ENCODE peak calls at places on chromosomes 1 and 21, in seven cellular contexts. J is transverse colon; F is hepatocyte; K is CD8-positive, alpha-beta T cell; E is OCI-LY7; C is pancreas; O is ovary. W is an unnamed sample.

GRCh38 chr1:12436345-12436658 is 181.7 kb downstream of the DHRS3 start:
- DNase-seq in C (no peak), O (no peak), K (no peak), E (no peak), F (no peak), J (no peak), W (no peak)

GRCh38 chr1:64933296-64934070 is 32.9 kb downstream of the JAK1 start:
- DNase-seq in C (no peak), J (no peak), E (peak), O (no peak), F (no peak), K (peak), W (no peak)

GRCh38 chr1:22444856-22445255 is 6.8 kb upstream of the ZBTB40 start:
- DNase-seq in C (no peak), K (no peak), O (no peak), F (no peak), E (no peak), J (no peak), W (no peak)

GRCh38 chr1:183635112-183635605 is 424 bp downstream of the ARPC5 start:
- DNase-seq in J (peak), E (peak), O (peak), F (peak), K (peak), C (peak), W (peak)

GRCh38 chr1:115166531-115167091 is 77.3 kb upstream of the TSPAN2 start:
- DNase-seq in O (no peak), J (no peak), C (no peak), K (no peak), E (no peak), F (no peak), W (peak)

GRCh38 chr1:231590453-231591198 is 36.0 kb upstream of the DISC1 start:
- DNase-seq in O (peak), F (peak), J (peak), C (no peak), K (peak), E (peak), W (peak)

GRCh38 chr1:89834078-89834704 is 13.4 kb downstream of the LRRC8D start:
- DNase-seq in O (no peak), C (no peak), K (no peak), F (no peak), E (no peak), J (no peak), W (no peak)

GRCh38 chr1:159867322-159868064 is 5.0 kb upstream of the VSIG8 start:
- DNase-seq in J (peak), O (peak), F (peak), C (peak), K (no peak), E (no peak), W (peak)

GRCh38 chr1:100036718-100037664 is 67.2 kb downstream of the SLC35A3 start:
- DNase-seq in K (no peak), O (no peak), F (peak), C (no peak), E (peak), J (peak), W (peak)

GRCh38 chr1:39886757-39887231 is 3.5 kb upstream of the TRIT1 start:
- DNase-seq in E (no peak), F (no peak), C (no peak), K (no peak), J (no peak), O (no peak), W (peak)

GRCh38 chr1:16112558-16113555 is 39.4 kb upstream of the FAM131C start:
- DNase-seq in O (peak), J (no peak), K (no peak), E (no peak), F (peak), C (peak), W (peak)

GRCh38 chr1:24745711-24746582 is 700 bp downstream of the CLIC4 start:
- DNase-seq in K (peak), F (peak), E (peak), C (no peak), O (peak), J (peak), W (peak)

GRCh38 chr1:210310562-210310961 is 18.1 kb upstream of the HHAT start:
- DNase-seq in F (no peak), E (no peak), O (no peak), K (no peak), C (no peak), J (no peak), W (no peak)

GRCh38 chr1:119947468-119947867 is 51.2 kb upstream of the ADAM30 start:
- DNase-seq in K (no peak), E (no peak), C (no peak), O (no peak), F (no peak), J (no peak), W (no peak)

GRCh38 chr1:117110774-117111173 is 10.8 kb downstream of the TRIM45 start:
- DNase-seq in K (no peak), E (no peak), J (no peak), C (no peak), F (no peak), O (no peak), W (no peak)

GRCh38 chr1:83500987-83501591 is 497.8 kb downstream of the TTLL7 start:
- DNase-seq in K (no peak), C (no peak), E (no peak), J (no peak), F (peak), O (no peak), W (no peak)

GRCh38 chr1:3614755-3615742 is 3.7 kb upstream of the MEGF6 start:
- DNase-seq in K (peak), J (no peak), O (no peak), F (peak), C (peak), E (peak), W (no peak)

GRCh38 chr1:244969355-244970235 is 105.3 kb upstream of the HNRNPU start:
- DNase-seq in O (peak), J (peak), C (peak), E (peak), F (peak), K (peak), W (peak)

GRCh38 chr1:169090308-169090899 is 16.1 kb upstream of the ATP1B1 start:
- DNase-seq in J (no peak), E (no peak), K (no peak), C (no peak), O (no peak), F (no peak), W (no peak)

GRCh38 chr1:22159858-22160257 is 17.0 kb upstream of the WNT4 start:
- DNase-seq in K (no peak), C (no peak), F (no peak), J (no peak), O (peak), E (no peak), W (no peak)

GRCh38 chr1:231665046-231665445 is 38.5 kb downstream of the DISC1 start:
- DNase-seq in C (no peak), E (no peak), F (no peak), O (no peak), J (no peak), K (no peak), W (no peak)

GRCh38 chr1:116476321-116476720 is 94.5 kb downstream of the CD58 start:
- DNase-seq in J (peak), O (no peak), F (peak), K (no peak), E (no peak), C (no peak), W (no peak)

GRCh38 chr21:45364464-45365185 is 40.3 kb upstream of the COL18A1 start:
- DNase-seq in F (no peak), O (no peak), E (no peak), K (no peak), C (peak), J (no peak), W (peak)

GRCh38 chr1:102234753-102235359 is 238.1 kb upstream of the OLFM3 start:
- DNase-seq in C (peak), K (no peak), J (no peak), E (no peak), O (no peak), F (no peak), W (no peak)

GRCh38 chr21:17512245-17513213 is at the start of gene CXADR:
- DNase-seq in O (peak), C (peak), J (peak), K (peak), E (peak), F (peak), W (peak)

GRCh38 chr1:49160677-49161076 is 384.0 kb upstream of the BEND5 start:
- DNase-seq in O (no peak), J (no peak), F (no peak), E (no peak), C (no peak), K (no peak), W (no peak)

GRCh38 chr1:205809942-205810345 is 3.1 kb downstream of the SLC41A1 start:
- DNase-seq in K (no peak), C (no peak), E (no peak), J (no peak), O (no peak), F (no peak), W (no peak)

GRCh38 chr1:94705755-94706154 is 114.4 kb upstream of the SLC44A3 start:
- DNase-seq in K (no peak), J (no peak), C (no peak), O (no peak), F (no peak), E (no peak), W (no peak)

GRCh38 chr21:30718239-30718909 is at the start of gene KRTAP21-3:
- DNase-seq in O (no peak), C (no peak), K (no peak), E (no peak), F (peak), J (no peak), W (no peak)

GRCh38 chr1:116537439-116537838 is 33.4 kb downstream of the CD58 start:
- DNase-seq in C (no peak), E (no peak), J (no peak), F (peak), O (no peak), K (no peak), W (peak)

GRCh38 chr1:205240118-205240517 is 12.4 kb downstream of the TMCC2 start:
- DNase-seq in E (no peak), C (peak), J (no peak), K (no peak), O (peak), F (no peak), W (no peak)

GRCh38 chr1:218488986-218489385 is 143.8 kb downstream of the TGFB2 start:
- DNase-seq in E (no peak), J (no peak), O (no peak), C (no peak), F (no peak), K (no peak), W (peak)

GRCh38 chr1:198520524-198521254 is 19.8 kb downstream of the ATP6V1G3 start:
- DNase-seq in K (no peak), F (no peak), E (no peak), J (no peak), O (no peak), C (no peak), W (no peak)

GRCh38 chr1:198528376-198528775 is 12.1 kb downstream of the ATP6V1G3 start:
- DNase-seq in J (no peak), C (no peak), O (no peak), F (no peak), K (no peak), E (no peak), W (no peak)

GRCh38 chr1:198517623-198518022 is 22.9 kb downstream of the ATP6V1G3 start:
- DNase-seq in E (no peak), F (no peak), O (no peak), K (no peak), C (no peak), J (no peak), W (no peak)

GRCh38 chr1:198519639-198520501 is 20.6 kb downstream of the ATP6V1G3 start:
- DNase-seq in F (no peak), E (no peak), J (no peak), O (no peak), C (no peak), K (no peak), W (peak)

GRCh38 chr1:198523183-198523942 is 17.1 kb downstream of the ATP6V1G3 start:
- DNase-seq in E (peak), K (no peak), C (no peak), F (no peak), J (no peak), O (no peak), W (no peak)
- H3K4me3 ChIP-seq in E (no peak), K (peak), C (no peak), F (no peak), J (no peak), O (no peak), W (no peak)

GRCh38 chr1:77954521-77954920 is 24.4 kb downstream of the FUBP1 start:
- DNase-seq in C (no peak), E (no peak), O (no peak), J (no peak), F (no peak), K (no peak), W (no peak)
- TF ChIP-seq CTCF in C (no peak), E (no peak), O (no peak), J (no peak), F (no peak), K (no peak), W (no peak)

GRCh38 chr1:149846600-149847466 is 52.5 kb upstream of the BOLA1 start:
- DNase-seq in J (no peak), F (no peak), O (no peak), C (no peak), E (peak), K (no peak), W (no peak)

GRCh38 chr1:149849947-149850360 is 49.4 kb upstream of the BOLA1 start:
- DNase-seq in C (no peak), O (no peak), F (peak), E (peak), J (no peak), K (peak), W (peak)

GRCh38 chr1:149848811-149849210 is 50.6 kb upstream of the BOLA1 start:
- DNase-seq in O (no peak), C (no peak), J (no peak), F (no peak), K (no peak), E (peak), W (no peak)

GRCh38 chr1:149849246-149849946 is 50.0 kb upstream of the BOLA1 start:
- DNase-seq in K (no peak), O (no peak), F (no peak), C (no peak), J (no peak), E (peak), W (peak)

DNA sequence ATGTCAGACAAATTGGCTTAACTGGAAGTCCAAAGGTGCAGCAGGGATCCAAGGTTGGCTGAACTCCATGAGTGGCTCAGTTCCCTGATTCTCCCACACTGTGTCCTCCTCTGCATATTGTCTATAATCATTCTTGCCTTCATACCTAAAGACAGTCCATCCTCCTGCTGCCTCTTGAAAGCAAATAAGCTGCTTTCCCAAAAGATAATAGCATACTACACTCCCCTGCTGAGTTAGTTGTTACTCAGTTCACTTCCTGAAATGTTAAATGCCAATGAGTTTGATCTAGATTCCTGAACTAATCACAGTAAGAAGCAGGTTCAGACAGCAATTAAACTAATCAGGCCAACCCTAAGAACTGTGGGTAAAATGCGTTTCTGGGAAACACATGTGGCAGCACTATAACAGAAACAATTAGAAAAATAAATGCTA is 51.0 kb upstream of the BOLA1 start:
- DNase-seq in K (no peak), O (peak), C (no peak), F (peak), J (no peak), E (peak), W (no peak)
- H3K27ac ChIP-seq in K (no peak), O (no peak), C (no peak), F (peak), J (no peak), E (peak), W (peak)

GRCh38 chr1:178278135-178278534 is 184.2 kb downstream of the RASAL2 start:
- DNase-seq in E (no peak), O (no peak), J (no peak), C (no peak), K (no peak), F (peak), W (no peak)

GRCh38 chr1:178279287-178279686 is 185.4 kb downstream of the RASAL2 start:
- DNase-seq in E (no peak), O (no peak), J (no peak), F (no peak), C (no peak), K (no peak), W (no peak)

GRCh38 chr1:178282949-178283367 is 189.1 kb downstream of the RASAL2 start:
- DNase-seq in J (no peak), K (no peak), C (no peak), O (no peak), E (no peak), F (peak), W (peak)

GRCh38 chr1:178283409-178283808 is 189.5 kb downstream of the RASAL2 start:
- DNase-seq in C (no peak), O (no peak), K (no peak), E (no peak), J (no peak), F (no peak), W (no peak)

GRCh38 chr1:178284059-178284458 is 190.2 kb downstream of the RASAL2 start:
- DNase-seq in F (no peak), O (no peak), K (no peak), E (no peak), C (no peak), J (no peak), W (no peak)
- H3K4me3 ChIP-seq in F (no peak), O (no peak), K (no peak), E (no peak), C (no peak), J (no peak), W (no peak)

DNA sequence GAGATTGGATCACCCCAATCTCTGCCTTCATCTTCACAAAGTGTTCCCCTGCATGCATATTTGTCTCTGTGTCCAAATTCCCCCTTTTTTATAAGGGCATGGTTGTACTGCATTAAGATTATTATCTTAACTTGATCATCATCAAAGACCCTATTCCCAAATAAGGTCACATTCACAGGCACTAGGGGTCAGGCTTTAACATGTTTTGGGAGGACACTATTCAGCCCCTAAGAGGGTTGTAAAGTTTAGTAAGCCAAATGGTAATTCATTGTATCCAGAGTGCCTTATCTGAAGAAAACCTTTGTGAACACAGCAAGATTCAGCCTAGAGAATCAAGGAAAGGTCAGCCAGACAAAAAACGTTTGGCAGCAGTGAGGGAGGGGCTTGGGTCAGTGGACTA is 317.6 kb upstream of the PLD5 start:
- DNase-seq in C (no peak), E (no peak), J (no peak), O (no peak), F (no peak), K (no peak), W (no peak)
- TF ChIP-seq CTCF in C (no peak), E (no peak), J (no peak), O (no peak), F (no peak), K (no peak), W (no peak)

DNA sequence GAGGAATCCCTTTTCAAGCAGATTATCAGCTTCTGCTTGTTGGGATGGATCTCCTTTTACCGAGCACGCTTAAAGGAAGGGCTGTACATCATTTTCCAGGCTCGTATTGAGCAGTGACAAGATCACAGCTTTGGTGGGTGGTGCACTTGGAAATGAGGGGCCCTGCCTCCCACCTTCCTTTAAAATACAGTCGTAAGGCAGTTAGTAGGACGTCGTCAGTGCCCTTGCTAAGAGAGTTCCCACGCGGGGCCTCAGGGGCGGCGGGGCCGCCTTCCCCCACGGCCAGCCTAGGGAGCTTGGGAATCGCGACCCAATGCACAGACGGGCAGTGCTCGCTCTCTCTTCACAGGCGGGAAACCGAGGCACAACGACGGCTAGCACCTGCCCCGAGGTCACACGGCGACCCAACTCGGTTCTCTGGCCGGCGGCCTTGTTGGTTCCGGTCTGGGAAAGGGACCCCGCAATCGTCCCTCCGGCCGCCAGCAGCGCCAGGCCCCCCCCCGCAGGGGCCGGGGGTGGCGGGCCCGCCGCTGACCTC is 58.6 kb downstream of the H3-3A start:
- DNase-seq in C (no peak), K (no peak), F (no peak), O (no peak), J (no peak), E (no peak), W (no peak)
- H3K27ac ChIP-seq in C (no peak), K (peak), F (peak), O (no peak), J (peak), E (peak), W (no peak)

GRCh38 chr1:167803358-167804217 is 81.8 kb downstream of the MPZL1 start:
- DNase-seq in C (peak), E (peak), K (peak), J (peak), O (peak), F (peak), W (peak)
- H3K4me3 ChIP-seq in C (no peak), E (no peak), K (no peak), J (no peak), O (no peak), F (no peak), W (no peak)

DNA sequence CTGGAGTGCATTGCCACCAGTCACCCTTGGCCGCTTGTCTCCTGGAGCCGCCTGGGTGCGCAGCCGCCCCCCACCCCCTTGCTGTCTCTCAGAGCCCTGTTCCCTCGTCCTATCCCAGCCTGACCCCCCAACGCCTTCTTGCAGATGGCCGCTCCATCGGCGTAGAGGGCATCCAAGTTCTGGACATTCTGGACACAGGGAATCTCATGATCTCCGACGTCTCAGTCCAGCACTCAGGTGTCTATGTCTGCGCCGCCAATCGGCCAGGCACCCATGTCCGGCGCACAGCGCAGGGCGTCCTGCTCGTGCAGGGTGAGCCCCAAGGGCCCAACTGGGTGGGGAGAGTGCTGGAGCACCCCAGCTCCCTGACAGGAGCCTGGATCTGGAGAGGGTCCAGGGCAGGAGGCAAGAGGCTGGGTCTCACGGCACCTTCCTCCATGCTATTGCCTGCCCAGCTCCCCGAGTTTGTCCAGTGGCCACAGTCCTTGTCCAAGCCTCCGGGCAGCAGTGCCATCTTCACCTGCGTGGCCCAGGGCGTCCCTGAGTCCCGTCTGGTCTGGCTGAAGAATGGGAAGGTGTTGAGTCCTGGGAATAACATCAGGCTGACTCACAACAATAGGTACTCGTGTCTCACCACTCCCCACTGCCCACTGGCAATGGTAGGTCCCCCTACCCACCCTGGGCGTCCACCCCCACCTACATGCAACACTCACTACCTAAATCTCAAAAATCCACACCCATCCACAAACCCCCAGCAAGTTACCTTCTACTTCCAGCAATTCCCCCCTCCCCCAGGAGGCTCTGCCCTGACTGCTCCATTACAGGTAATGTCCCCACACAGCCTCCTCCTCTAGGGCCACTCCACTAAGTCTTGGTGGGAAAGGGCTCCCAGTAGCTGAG is 24.6 kb downstream of the SLC27A3 start:
- DNase-seq in F (no peak), O (peak), C (no peak), J (no peak), K (no peak), E (no peak), W (no peak)
- TF ChIP-seq CTCF in F (no peak), O (no peak), C (no peak), J (no peak), K (no peak), E (no peak), W (no peak)

W was measured in cardiac muscle cell.